ENCODE peak calls at places on chromosomes 13 and 19, in four cellular contexts. P, I, T and O are unnamed samples. For H3K4me1, the result is how much of the 10 kb centered on the place peaks cover.

GRCh38 chr13:20151612-20152011 is 9.2 kb downstream of the GJA3 start:
- DNase-seq in P (no peak), I (no peak), T (no peak), O (no peak)

GRCh38 chr13:79909664-79910063 is 428.7 kb downstream of the NDFIP2 start:
- DNase-seq in P (no peak), T (no peak), I (no peak), O (no peak)

GRCh38 chr13:49776871-49777270 is 15.6 kb downstream of the KPNA3 start:
- DNase-seq in I (no peak), T (no peak), P (no peak), O (no peak)

GRCh38 chr13:83183439-83184149 is 698.7 kb downstream of the SLITRK1 start:
- DNase-seq in I (no peak), P (no peak), T (no peak), O (peak)

GRCh38 chr13:40306817-40307216 is 359.6 kb downstream of the FOXO1 start:
- DNase-seq in P (no peak), I (no peak), T (no peak), O (no peak)

GRCh38 chr13:112894673-112895481 is 74.1 kb upstream of the MCF2L start:
- DNase-seq in I (peak), T (no peak), P (no peak), O (no peak)

GRCh38 chr13:21676611-21677021 is 5.7 kb downstream of the FGF9 start:
- DNase-seq in I (peak), P (no peak), T (no peak), O (no peak)

GRCh38 chr19:45884682-45885555 is 1.0 kb downstream of the IRF2BP1 start:
- DNase-seq in I (peak), T (no peak), P (no peak), O (no peak)

DNA sequence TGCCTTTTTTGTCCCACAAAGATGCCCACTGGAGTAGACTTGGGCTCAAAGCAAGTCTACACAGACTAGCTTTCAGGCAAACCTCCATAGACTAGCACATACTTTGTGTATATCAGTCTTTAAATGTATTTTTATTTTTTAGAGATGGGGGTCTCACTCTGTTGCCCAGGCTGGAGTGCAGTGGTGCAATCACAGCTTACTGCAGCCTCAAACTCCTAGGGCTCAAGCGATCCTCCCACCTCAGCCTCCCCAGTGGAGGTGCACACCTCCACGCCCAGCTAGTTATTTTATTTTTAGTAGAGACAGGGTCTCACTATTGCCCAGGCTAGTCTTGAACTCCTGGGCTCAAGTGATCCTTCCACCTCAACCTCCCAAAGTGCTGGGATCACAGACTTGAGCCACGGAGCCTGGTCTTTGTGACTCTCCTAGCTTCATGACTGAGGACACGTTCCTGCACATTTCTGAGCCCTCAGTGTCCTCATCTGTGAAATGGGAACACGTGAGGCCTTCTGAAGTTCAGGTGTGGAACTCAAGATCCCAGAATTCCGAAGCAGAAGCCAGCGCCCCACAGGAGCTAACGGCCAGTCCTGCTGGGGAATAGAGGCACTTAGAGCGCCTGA is 5.1 kb upstream of the TPM4 start:
- DNase-seq in I (no peak), T (no peak), P (no peak), O (peak)
- H3K4me3 ChIP-seq in I (no peak), T (no peak), P (peak), O (no peak)

DNA sequence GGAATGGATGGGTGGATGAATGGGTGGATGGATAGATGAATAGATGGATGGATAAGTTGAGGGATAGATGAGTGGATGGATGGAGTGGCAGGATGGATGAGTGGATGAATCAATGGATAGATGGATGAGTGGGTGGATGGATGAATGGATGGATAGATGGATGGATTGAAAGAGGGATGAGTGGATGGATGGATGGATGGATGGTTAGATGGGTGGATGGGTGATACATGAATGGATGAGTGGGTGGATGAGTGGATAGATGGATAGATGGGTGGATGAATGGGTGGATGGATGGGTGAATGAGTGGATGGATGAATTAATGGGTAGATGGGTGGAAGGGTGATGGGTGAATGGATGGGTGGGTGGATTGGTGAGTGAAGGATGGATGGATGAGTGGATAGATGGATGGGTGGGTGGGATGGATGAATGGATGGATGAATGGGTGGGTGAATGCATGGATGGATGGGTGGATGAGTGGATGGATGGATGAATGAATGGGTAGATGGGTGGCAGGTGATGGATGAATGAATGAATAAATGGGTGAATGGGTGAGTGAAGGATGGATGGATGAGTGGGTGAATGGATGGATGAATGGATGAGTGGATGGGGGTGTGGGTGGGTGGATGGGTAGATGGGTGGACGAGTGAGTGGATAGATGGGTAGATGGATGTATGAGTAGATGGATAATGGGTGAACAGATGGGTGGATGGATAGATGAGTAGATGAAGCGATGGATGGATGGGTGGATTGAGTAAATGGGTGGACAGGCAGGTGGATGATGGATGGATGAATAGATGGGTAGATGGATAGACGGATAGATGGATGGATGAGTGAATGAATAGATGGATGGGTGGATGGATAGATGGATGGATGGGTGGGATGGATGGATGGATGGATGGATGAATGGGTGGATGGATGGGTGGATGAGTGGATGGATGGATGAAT is 17.7 kb downstream of the GNA15 start:
- DNase-seq in T (no peak), I (no peak), P (no peak), O (no peak)
- H3K4me1 ChIP-seq in T (under half), I (under half), P (under half), O (under half)

DNA sequence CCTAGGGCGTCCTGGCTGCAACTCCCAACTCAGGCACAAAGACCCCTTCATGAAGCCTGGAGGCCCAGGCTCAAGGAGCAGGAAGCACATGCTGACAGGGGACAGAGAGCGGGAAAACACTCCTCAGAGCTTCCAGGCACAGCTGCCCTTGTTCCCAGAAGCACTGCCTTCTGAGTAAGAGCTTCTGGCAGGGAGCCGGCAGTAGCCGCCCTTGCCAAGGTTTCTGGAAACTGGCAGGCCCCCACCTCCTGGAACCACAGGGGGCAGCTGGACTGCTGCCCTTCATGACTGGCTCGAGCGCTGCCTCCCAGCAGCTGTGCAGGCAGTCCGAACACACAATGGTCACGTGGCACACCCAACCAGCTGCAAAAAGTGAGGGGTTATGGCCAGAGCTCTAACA is 33.6 kb upstream of the EPHX3 start:
- DNase-seq in I (no peak), P (no peak), T (peak), O (peak)
- TF ChIP-seq CTCF in I (no peak), P (no peak), T (no peak), O (no peak)

GRCh38 chr19:48152552-48152951 is 17.6 kb downstream of the LIG1 start:
- DNase-seq in P (peak), T (peak), I (peak), O (no peak)
- H3K4me3 ChIP-seq in P (no peak), T (no peak), I (no peak), O (no peak)

GRCh38 chr19:44643605-44644390 is at the start of gene PVR:
- DNase-seq in I (peak), P (no peak), T (peak), O (peak)
- H3K4me1 ChIP-seq in I (under half), P (under half), T (under half), O (under half)

DNA sequence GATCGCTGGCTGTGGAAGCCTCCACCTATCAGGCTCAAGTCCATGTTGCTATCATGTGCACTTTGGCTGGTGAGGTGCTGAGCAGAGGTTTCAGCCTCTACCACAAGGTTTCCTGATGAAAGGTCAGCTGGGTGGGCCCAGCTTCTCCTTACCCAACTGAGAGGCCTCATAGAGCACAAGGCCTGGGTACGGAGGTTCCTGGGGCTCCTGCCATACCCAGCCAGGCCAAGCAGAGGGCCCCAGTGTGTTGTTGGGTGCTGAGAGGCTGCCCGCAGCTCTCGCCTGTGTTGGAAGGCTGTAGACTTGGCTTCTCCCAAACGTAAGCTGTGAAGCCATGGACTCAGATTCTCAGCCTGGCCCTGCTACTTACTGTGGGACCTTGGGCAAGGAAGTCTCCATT is 28.2 kb downstream of the ACTN4 start:
- DNase-seq in T (no peak), P (no peak), I (no peak), O (no peak)
- TF ChIP-seq CTCF in T (no peak), P (no peak), I (no peak), O (no peak)

GRCh38 chr19:42285988-42286348 is 16.0 kb upstream of the PRR19 start:
- DNase-seq in T (no peak), P (no peak), I (no peak), O (no peak)

GRCh38 chr19:42284641-42285341 is 15.7 kb downstream of the CIC start:
- DNase-seq in T (no peak), P (no peak), I (peak), O (peak)

GRCh38 chr19:42284066-42284501 is 15.0 kb downstream of the CIC start:
- DNase-seq in I (peak), T (peak), P (no peak), O (peak)

GRCh38 chr19:42286349-42287016 is 15.4 kb upstream of the PRR19 start:
- DNase-seq in P (no peak), T (no peak), I (no peak), O (no peak)

GRCh38 chr19:42285546-42285945 is 16.4 kb upstream of the PRR19 start:
- DNase-seq in I (no peak), T (no peak), P (no peak), O (no peak)
- H3K4me3 ChIP-seq in I (peak), T (peak), P (peak), O (no peak)

GRCh38 chr19:43762814-43763213 is 8.1 kb upstream of the SMG9 start:
- DNase-seq in T (no peak), P (no peak), I (no peak), O (no peak)

GRCh38 chr19:43760941-43761340 is 6.2 kb upstream of the SMG9 start:
- DNase-seq in I (no peak), T (no peak), P (no peak), O (no peak)

GRCh38 chr19:43765109-43765876 is 10.5 kb upstream of the SMG9 start:
- DNase-seq in T (no peak), I (no peak), P (peak), O (no peak)

GRCh38 chr19:43766755-43767043 is 11.9 kb upstream of the SMG9 start:
- DNase-seq in P (no peak), I (no peak), T (no peak), O (no peak)

DNA sequence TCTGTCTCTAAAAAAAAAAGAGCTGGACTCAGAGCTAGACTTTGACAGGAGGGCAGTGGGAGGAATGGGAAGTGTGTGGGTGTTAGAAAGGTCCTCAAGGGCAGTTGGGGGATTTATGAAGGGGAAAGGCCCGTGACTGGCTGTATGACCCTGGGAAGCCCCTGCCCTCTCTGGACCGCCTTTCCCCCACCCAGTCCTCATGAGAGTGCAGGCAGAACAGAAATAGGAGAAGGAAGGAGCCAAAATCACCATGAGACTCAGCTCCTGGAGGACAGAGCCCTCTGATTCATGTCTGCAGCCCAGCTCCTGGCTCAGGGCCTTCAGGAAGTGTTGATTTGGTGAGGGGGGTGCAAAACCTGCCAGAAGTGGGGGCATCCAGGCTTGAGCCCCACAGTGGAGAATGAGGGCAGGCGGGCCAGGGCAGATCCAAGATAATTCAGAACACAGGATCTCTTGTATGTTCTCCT is 8.7 kb upstream of the SMG9 start:
- DNase-seq in T (no peak), I (no peak), P (no peak), O (no peak)
- H3K4me1 ChIP-seq in T (under half), I (under half), P (half or more), O (under half)

GRCh38 chr19:43774103-43774939 is 6.5 kb downstream of the KCNN4 start:
- DNase-seq in P (no peak), T (no peak), I (peak), O (no peak)
- TF ChIP-seq CTCF in P (no peak), T (no peak), I (peak), O (peak)

GRCh38 chr13:23557733-23558132 is 12.5 kb upstream of the TNFRSF19 start:
- DNase-seq in T (no peak), P (no peak), I (no peak), O (no peak)

GRCh38 chr13:23561261-23561660 is 9.0 kb upstream of the TNFRSF19 start:
- DNase-seq in I (peak), P (no peak), T (no peak), O (no peak)

GRCh38 chr13:23558675-23559536 is 11.3 kb upstream of the TNFRSF19 start:
- DNase-seq in I (peak), T (no peak), P (peak), O (no peak)

GRCh38 chr13:23563085-23563484 is 7.1 kb upstream of the TNFRSF19 start:
- DNase-seq in P (no peak), T (no peak), I (no peak), O (no peak)

GRCh38 chr13:23560571-23561089 is 9.6 kb upstream of the TNFRSF19 start:
- DNase-seq in I (no peak), T (no peak), P (no peak), O (no peak)
- H3K4me3 ChIP-seq in I (no peak), T (no peak), P (no peak), O (no peak)